ENCODE peak calls at places on chromosome 19, in five cellular contexts. One of them, this sample, is unnamed.

GRCh38 chr19:54469496-54469934 is 3.6 kb downstream of the CDC42EP5 start:
- DNase-seq in tibial artery: no peak
- DNase-seq in K562: peak
- DNase-seq in brain microvascular endothelial cell: no peak
- DNase-seq in kidney: peak
- DNase-seq in this sample: no peak

GRCh38 chr19:19224852-19225494 is 13.2 kb downstream of the NCAN start:
- DNase-seq in K562: peak
- DNase-seq in kidney: peak
- DNase-seq in tibial artery: peak
- DNase-seq in brain microvascular endothelial cell: peak
- DNase-seq in this sample: no peak

GRCh38 chr19:13487985-13488384 is 18.3 kb downstream of the CACNA1A start:
- DNase-seq in brain microvascular endothelial cell: no peak
- DNase-seq in tibial artery: no peak
- DNase-seq in K562: no peak
- DNase-seq in kidney: no peak
- DNase-seq in this sample: no peak

GRCh38 chr19:6333439-6333838 is at the start of gene ACER1:
- DNase-seq in K562: no peak
- DNase-seq in brain microvascular endothelial cell: no peak
- DNase-seq in tibial artery: no peak
- DNase-seq in kidney: no peak
- DNase-seq in this sample: no peak

GRCh38 chr19:45922281-45922680 is 7.7 kb upstream of the NANOS2 start:
- DNase-seq in brain microvascular endothelial cell: no peak
- DNase-seq in K562: peak
- DNase-seq in kidney: peak
- DNase-seq in tibial artery: no peak
- DNase-seq in this sample: no peak

GRCh38 chr19:7349961-7350711 is 1.4 kb downstream of the ARHGEF18 start:
- DNase-seq in K562: no peak
- DNase-seq in tibial artery: peak
- DNase-seq in brain microvascular endothelial cell: no peak
- DNase-seq in kidney: peak
- DNase-seq in this sample: no peak

GRCh38 chr19:17553256-17553655 is 2.2 kb upstream of the COLGALT1 start:
- DNase-seq in K562: peak
- DNase-seq in kidney: no peak
- DNase-seq in tibial artery: peak
- DNase-seq in brain microvascular endothelial cell: peak
- DNase-seq in this sample: no peak

GRCh38 chr19:54459282-54460229 is 4.0 kb downstream of the LENG9 start:
- DNase-seq in kidney: peak
- DNase-seq in tibial artery: no peak
- DNase-seq in brain microvascular endothelial cell: no peak
- DNase-seq in K562: no peak
- DNase-seq in this sample: peak

GRCh38 chr19:44576843-44577565 is 36.4 kb upstream of the IGSF23 start:
- DNase-seq in brain microvascular endothelial cell: peak
- DNase-seq in K562: peak
- DNase-seq in kidney: no peak
- DNase-seq in tibial artery: no peak
- DNase-seq in this sample: no peak

GRCh38 chr19:40716031-40716654 is 543 bp downstream of the COQ8B start:
- DNase-seq in kidney: no peak
- DNase-seq in tibial artery: peak
- DNase-seq in K562: peak
- DNase-seq in brain microvascular endothelial cell: peak
- DNase-seq in this sample: no peak

GRCh38 chr19:45103625-45104319 is 10.8 kb downstream of the PPP1R37 start:
- DNase-seq in brain microvascular endothelial cell: no peak
- DNase-seq in K562: no peak
- DNase-seq in kidney: no peak
- DNase-seq in tibial artery: no peak
- DNase-seq in this sample: no peak

GRCh38 chr19:30512748-30513389 is 140.7 kb downstream of the ZNF536 start:
- DNase-seq in tibial artery: no peak
- DNase-seq in brain microvascular endothelial cell: no peak
- DNase-seq in kidney: no peak
- DNase-seq in K562: no peak
- DNase-seq in this sample: no peak

GRCh38 chr19:42563352-42564210 is 31.1 kb downstream of the CEACAM8 start:
- DNase-seq in brain microvascular endothelial cell: peak
- DNase-seq in kidney: no peak
- DNase-seq in tibial artery: no peak
- DNase-seq in K562: peak
- DNase-seq in this sample: no peak

GRCh38 chr19:23823952-23824389 is 65.3 kb upstream of the ZNF681 start:
- DNase-seq in kidney: no peak
- DNase-seq in brain microvascular endothelial cell: no peak
- DNase-seq in tibial artery: no peak
- DNase-seq in K562: peak
- DNase-seq in this sample: no peak

GRCh38 chr19:16942583-16942982 is 53.8 kb downstream of the F2RL3 start:
- DNase-seq in K562: no peak
- DNase-seq in kidney: peak
- DNase-seq in tibial artery: no peak
- DNase-seq in brain microvascular endothelial cell: no peak
- DNase-seq in this sample: no peak

GRCh38 chr19:32287811-32288227 is 57.6 kb upstream of the ZNF507 start:
- DNase-seq in brain microvascular endothelial cell: peak
- DNase-seq in tibial artery: peak
- DNase-seq in kidney: peak
- DNase-seq in K562: peak
- DNase-seq in this sample: no peak

GRCh38 chr19:900302-901111 is 7.2 kb downstream of the RNU6-9 start:
- DNase-seq in K562: peak
- DNase-seq in brain microvascular endothelial cell: no peak
- DNase-seq in kidney: no peak
- DNase-seq in tibial artery: no peak
- DNase-seq in this sample: no peak

GRCh38 chr19:46913852-46914430 is 53.1 kb downstream of the ARHGAP35 start:
- DNase-seq in tibial artery: no peak
- DNase-seq in kidney: no peak
- DNase-seq in K562: peak
- DNase-seq in brain microvascular endothelial cell: no peak
- DNase-seq in this sample: no peak

GRCh38 chr19:42051166-42052115 is 18.6 kb downstream of the GRIK5 start:
- DNase-seq in brain microvascular endothelial cell: no peak
- DNase-seq in tibial artery: no peak
- DNase-seq in kidney: no peak
- DNase-seq in K562: no peak
- DNase-seq in this sample: no peak

GRCh38 chr19:5679289-5680082 is 830 bp downstream of the MICOS13 start:
- DNase-seq in K562: no peak
- DNase-seq in tibial artery: no peak
- DNase-seq in brain microvascular endothelial cell: no peak
- DNase-seq in kidney: peak
- DNase-seq in this sample: no peak

GRCh38 chr19:49916839-49917733 is 11.9 kb upstream of the ATF5 start:
- DNase-seq in kidney: no peak
- DNase-seq in tibial artery: no peak
- DNase-seq in K562: no peak
- DNase-seq in brain microvascular endothelial cell: no peak
- DNase-seq in this sample: no peak

GRCh38 chr19:5590151-5590864 is 22.6 kb upstream of the TINCR start:
- DNase-seq in tibial artery: no peak
- DNase-seq in K562: no peak
- DNase-seq in kidney: peak
- DNase-seq in brain microvascular endothelial cell: no peak
- DNase-seq in this sample: no peak

GRCh38 chr19:56139847-56140582 is 1.1 kb upstream of the ZNF444 start:
- DNase-seq in K562: peak
- DNase-seq in tibial artery: no peak
- DNase-seq in kidney: no peak
- DNase-seq in brain microvascular endothelial cell: no peak
- DNase-seq in this sample: no peak

GRCh38 chr19:10768369-10768768 is 50.5 kb downstream of the DNM2 start:
- DNase-seq in brain microvascular endothelial cell: no peak
- DNase-seq in K562: no peak
- DNase-seq in kidney: no peak
- DNase-seq in tibial artery: no peak
- DNase-seq in this sample: no peak
- H3K27ac ChIP-seq in brain microvascular endothelial cell: no peak
- H3K27ac ChIP-seq in K562: no peak
- H3K27ac ChIP-seq in kidney: peak
- H3K27ac ChIP-seq in tibial artery: no peak
- H3K27ac ChIP-seq in this sample: no peak

GRCh38 chr19:48194041-48194871 is 23.8 kb downstream of the ZSWIM9 start:
- DNase-seq in K562: no peak
- DNase-seq in kidney: peak
- DNase-seq in tibial artery: peak
- DNase-seq in brain microvascular endothelial cell: no peak
- DNase-seq in this sample: no peak
- TF ChIP-seq CTCF in K562: peak
- TF ChIP-seq CTCF in kidney: no peak
- TF ChIP-seq CTCF in tibial artery: peak
- TF ChIP-seq CTCF in brain microvascular endothelial cell: peak
- TF ChIP-seq CTCF in this sample: no peak

GRCh38 chr19:2059422-2060201 is 8.6 kb upstream of the MKNK2 start:
- DNase-seq in K562: peak
- DNase-seq in tibial artery: peak
- DNase-seq in brain microvascular endothelial cell: peak
- DNase-seq in kidney: peak
- DNase-seq in this sample: peak
- H3K4me3 ChIP-seq in K562: peak
- H3K4me3 ChIP-seq in tibial artery: peak
- H3K4me3 ChIP-seq in brain microvascular endothelial cell: no peak
- H3K4me3 ChIP-seq in kidney: no peak
- H3K4me3 ChIP-seq in this sample: peak

DNA sequence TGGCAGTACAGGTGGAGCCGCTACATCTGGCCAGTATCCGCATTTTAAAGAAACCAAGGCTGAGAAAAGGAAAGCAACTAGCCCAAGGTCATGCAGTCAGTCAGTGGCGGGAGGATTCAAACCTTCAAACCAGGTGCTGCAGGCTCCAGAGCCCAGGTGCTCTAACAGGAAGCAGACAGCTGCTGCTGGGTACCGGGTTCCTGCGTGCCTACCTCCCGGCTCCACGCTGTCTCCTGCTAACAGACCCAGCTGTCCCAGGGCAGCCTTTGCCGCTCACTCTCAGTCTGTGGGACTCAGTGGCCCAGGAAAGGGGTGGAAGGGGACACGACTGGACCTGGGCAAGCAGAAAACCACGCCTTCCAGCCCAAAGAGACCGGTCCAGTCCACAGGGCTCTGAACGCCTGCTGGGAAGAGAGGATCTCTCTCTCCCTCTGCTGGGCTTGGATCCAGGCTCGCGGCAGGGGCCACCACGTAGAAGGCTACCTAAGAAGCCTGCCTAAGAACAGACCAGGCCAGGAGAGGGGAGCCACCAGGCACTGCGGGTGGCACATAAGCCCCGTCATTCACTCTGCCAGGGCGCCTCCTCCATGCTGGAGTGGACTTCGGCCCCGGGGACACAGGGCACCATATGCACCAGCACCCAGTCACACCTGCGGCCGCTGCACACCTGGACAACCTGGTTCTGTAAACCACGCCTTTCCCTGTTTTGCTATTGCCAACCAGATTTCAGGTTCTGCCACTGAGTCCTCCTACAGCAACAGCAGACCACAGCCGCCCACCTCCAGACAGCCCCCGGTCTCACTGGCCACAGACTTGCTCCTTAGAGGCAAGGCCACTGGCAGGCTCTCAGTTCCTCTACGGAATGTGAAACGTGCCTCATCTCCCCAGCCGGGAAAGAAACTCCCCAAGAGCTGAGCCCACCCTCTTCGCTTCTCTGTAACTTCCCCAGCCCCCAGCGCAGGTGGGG is 4.6 kb downstream of the DAPK3 start:
- DNase-seq in kidney: no peak
- DNase-seq in brain microvascular endothelial cell: no peak
- DNase-seq in tibial artery: no peak
- DNase-seq in K562: no peak
- DNase-seq in this sample: no peak
- H3K27ac ChIP-seq in kidney: no peak
- H3K27ac ChIP-seq in brain microvascular endothelial cell: no peak
- H3K27ac ChIP-seq in tibial artery: peak
- H3K27ac ChIP-seq in K562: no peak
- H3K27ac ChIP-seq in this sample: peak

DNA sequence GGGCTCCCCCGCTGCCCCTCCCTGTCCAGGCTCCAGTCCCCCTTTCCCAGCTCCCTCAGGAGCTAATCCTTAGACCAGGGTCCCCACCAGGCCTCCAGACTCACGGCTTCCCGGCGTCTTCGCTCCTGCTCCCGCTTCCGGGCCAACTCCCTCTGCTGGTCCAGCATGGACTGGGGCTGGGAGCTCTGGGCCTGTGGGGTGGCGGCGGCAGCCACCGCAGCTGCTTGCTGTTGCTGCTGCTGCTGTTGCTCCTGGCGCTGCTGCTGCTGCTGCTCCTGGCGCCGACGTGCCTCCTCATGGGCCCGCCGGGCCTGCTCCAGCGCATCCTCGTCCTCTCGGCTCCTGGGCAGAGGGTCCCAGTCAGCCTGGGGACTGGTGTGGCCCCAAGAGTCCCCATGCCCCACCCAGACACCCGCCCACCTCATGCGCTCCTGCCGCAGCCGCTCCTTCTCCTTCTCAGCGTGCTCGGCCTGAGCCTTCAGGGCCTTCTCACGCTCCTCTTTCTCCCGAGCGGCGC is 6.4 kb upstream of the EPHX3 start:
- DNase-seq in brain microvascular endothelial cell: no peak
- DNase-seq in tibial artery: no peak
- DNase-seq in kidney: no peak
- DNase-seq in K562: no peak
- DNase-seq in this sample: no peak
- TF ChIP-seq CTCF in brain microvascular endothelial cell: peak
- TF ChIP-seq CTCF in tibial artery: no peak
- TF ChIP-seq CTCF in kidney: no peak
- TF ChIP-seq CTCF in K562: no peak
- TF ChIP-seq CTCF in this sample: no peak

GRCh38 chr19:35249146-35249847 is 495 bp downstream of the LSR start:
- DNase-seq in brain microvascular endothelial cell: no peak
- DNase-seq in K562: peak
- DNase-seq in kidney: peak
- DNase-seq in tibial artery: peak
- DNase-seq in this sample: no peak
- H3K4me3 ChIP-seq in brain microvascular endothelial cell: no peak
- H3K4me3 ChIP-seq in K562: peak
- H3K4me3 ChIP-seq in kidney: peak
- H3K4me3 ChIP-seq in tibial artery: peak
- H3K4me3 ChIP-seq in this sample: peak

DNA sequence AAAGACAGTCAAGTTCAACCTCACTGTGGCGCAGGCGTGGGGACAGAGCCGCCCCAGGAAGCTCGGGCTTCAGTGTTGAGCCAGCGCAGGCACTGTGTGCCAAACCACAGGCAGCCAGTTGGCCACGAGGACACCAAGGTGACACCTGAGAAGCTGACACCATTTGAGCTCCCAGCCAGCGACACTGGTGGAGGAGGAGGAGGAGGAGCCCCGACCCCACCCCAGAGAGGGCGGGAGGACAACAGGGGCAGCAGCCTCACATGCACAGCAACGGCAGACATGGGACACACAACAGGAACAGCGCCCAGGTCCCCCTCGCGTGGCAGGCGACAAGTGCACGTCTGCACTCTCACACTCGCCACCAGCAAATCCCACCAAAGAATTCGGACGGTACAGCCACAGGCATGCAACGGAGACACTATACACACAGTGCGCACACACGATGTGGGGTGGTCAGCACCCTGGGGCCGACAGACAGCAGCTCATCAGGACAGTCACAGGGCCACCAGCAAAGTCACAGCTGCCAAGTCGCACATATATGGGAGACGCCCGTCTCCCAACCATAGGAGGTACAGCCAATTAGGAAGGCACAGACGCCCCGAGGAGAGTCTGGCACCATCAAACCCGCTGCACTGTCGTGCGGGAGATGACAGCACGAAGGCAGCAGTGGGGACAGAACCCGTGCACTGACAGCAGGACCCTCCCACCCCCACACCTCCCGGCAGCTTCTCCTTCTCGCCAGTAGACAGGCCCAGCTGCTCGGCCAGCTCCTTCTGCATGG is 3.4 kb downstream of the EIF3G start:
- DNase-seq in brain microvascular endothelial cell: no peak
- DNase-seq in K562: no peak
- DNase-seq in tibial artery: no peak
- DNase-seq in kidney: no peak
- DNase-seq in this sample: no peak
- H3K27ac ChIP-seq in brain microvascular endothelial cell: no peak
- H3K27ac ChIP-seq in K562: no peak
- H3K27ac ChIP-seq in tibial artery: no peak
- H3K27ac ChIP-seq in kidney: no peak
- H3K27ac ChIP-seq in this sample: no peak

This sample was measured in coronary artery.